ENCODE peak calls at places on chromosomes 12 and 14, in seven cellular contexts. Y is astrocyte of the cerebellum; Z is neural progenitor cell; T is fibroblast of gingiva; P is activated naive CD4-positive, alpha-beta T cell; X is NCI-H510A treated with DMSO at 0.1 percent for 48 hours; A is effector CD4-positive, alpha-beta T cell. F is an unnamed sample.

GRCh38 chr12:50351120-50352043 is 45.0 kb downstream of the FAM186A start:
- DNase-seq in Y (no peak), Z (no peak), T (no peak), P (no peak), X (no peak), A (no peak), F (no peak)

GRCh38 chr12:49201595-49202295 is 12.9 kb upstream of the TUBA1A start:
- DNase-seq in Y (no peak), Z (peak; percentile 54), T (peak; percentile 21), P (no peak), X (peak; percentile 67), A (no peak), F (peak; percentile 57)

GRCh38 chr12:31118831-31119530 is 45.3 kb downstream of the DDX11 start:
- DNase-seq in Y (no peak), Z (peak; percentile 87), T (no peak), P (no peak), X (peak; percentile 31), A (no peak), F (no peak)

GRCh38 chr14:22159049-22159448 is 430.0 kb downstream of the DAD1 start:
- DNase-seq in Y (peak; percentile 8), Z (no peak), T (no peak), P (no peak), X (no peak), A (no peak), F (no peak)

GRCh38 chr12:7638064-7638763 is 27.5 kb downstream of the APOBEC1 start:
- DNase-seq in Y (no peak), Z (peak; percentile 77), T (no peak), P (no peak), X (no peak), A (no peak), F (no peak)

GRCh38 chr12:116599285-116600122 is 40.3 kb downstream of the MAP1LC3B2 start:
- DNase-seq in Y (peak; percentile 24), Z (peak; percentile 86), T (peak; percentile 88), P (peak; percentile 14), X (no peak), A (peak; percentile 43), F (peak; percentile 89)

GRCh38 chr12:42798811-42799438 is 209.4 kb upstream of the PRICKLE1 start:
- DNase-seq in Y (peak; percentile 49), Z (no peak), T (peak; percentile 14), P (no peak), X (no peak), A (no peak), F (no peak)

GRCh38 chr12:88471641-88472040 is 108.6 kb downstream of the KITLG start:
- DNase-seq in Y (peak; percentile 84), Z (peak; percentile 77), T (peak; percentile 53), P (no peak), X (no peak), A (no peak), F (no peak)

GRCh38 chr14:53953828-53954550 is 2.6 kb downstream of the BMP4 start:
- DNase-seq in Y (no peak), Z (peak; percentile 61), T (peak; percentile 44), P (no peak), X (no peak), A (no peak), F (no peak)

GRCh38 chr12:91810077-91810476 is 335.6 kb downstream of the BTG1 start:
- DNase-seq in Y (no peak), Z (no peak), T (no peak), P (no peak), X (no peak), A (no peak), F (no peak)

GRCh38 chr12:107515446-107515958 is 170.1 kb upstream of the PWP1 start:
- DNase-seq in Y (peak; percentile 93), Z (no peak), T (peak; percentile 70), P (no peak), X (peak; percentile 12), A (no peak), F (peak; percentile 87)

GRCh38 chr14:104865631-104866441 is 768 bp downstream of the CEP170B start:
- DNase-seq in Y (peak; percentile 13), Z (peak; percentile 72), T (peak; percentile 77), P (no peak), X (peak; percentile 37), A (no peak), F (peak; percentile 73)

GRCh38 chr12:121325922-121326396 is 26.3 kb downstream of the ANAPC5 start:
- DNase-seq in Y (no peak), Z (no peak), T (no peak), P (no peak), X (no peak), A (no peak), F (no peak)

GRCh38 chr14:105075364-105076295 is 10.4 kb upstream of the GPR132 start:
- DNase-seq in Y (no peak), Z (peak; percentile 74), T (no peak), P (no peak), X (peak; percentile 36), A (no peak), F (no peak)

GRCh38 chr12:74185360-74185759 is 352.3 kb upstream of the ATXN7L3B start:
- DNase-seq in Y (no peak), Z (no peak), T (no peak), P (no peak), X (no peak), A (no peak), F (no peak)

GRCh38 chr14:105065280-105066228 is at the start of gene GPR132:
- DNase-seq in Y (no peak), Z (no peak), T (no peak), P (peak; percentile 66), X (no peak), A (peak; percentile 90), F (no peak)

GRCh38 chr12:107243316-107243715 is 150.0 kb upstream of the CRY1 start:
- DNase-seq in Y (no peak), Z (no peak), T (no peak), P (no peak), X (no peak), A (no peak), F (no peak)

GRCh38 chr12:25107920-25108319 is 87.0 kb downstream of the DNAI7 start:
- DNase-seq in Y (no peak), Z (no peak), T (no peak), P (no peak), X (no peak), A (no peak), F (no peak)

GRCh38 chr14:49774111-49774510 is 6.2 kb downstream of the KLHDC2 start:
- DNase-seq in Y (no peak), Z (no peak), T (peak; percentile 12), P (no peak), X (no peak), A (no peak), F (no peak)

GRCh38 chr14:61280092-61280525 is 1.0 kb downstream of the TMEM30B start:
- DNase-seq in Y (no peak), Z (no peak), T (no peak), P (no peak), X (peak; percentile 47), A (peak; percentile 16), F (no peak)

GRCh38 chr14:65854215-65854614 is 441.7 kb downstream of the FUT8 start:
- DNase-seq in Y (no peak), Z (no peak), T (no peak), P (no peak), X (no peak), A (no peak), F (peak; percentile 21)

GRCh38 chr12:78483767-78484315 is 380.7 kb upstream of the SYT1 start:
- DNase-seq in Y (no peak), Z (no peak), T (no peak), P (no peak), X (peak; percentile 89), A (no peak), F (no peak)

GRCh38 chr12:112096667-112097066 is 11.9 kb downstream of the NAA25 start:
- DNase-seq in Y (no peak), Z (no peak), T (no peak), P (no peak), X (no peak), A (no peak), F (no peak)

GRCh38 chr12:56261503-56262230 is 3.5 kb upstream of the ANKRD52 start:
- DNase-seq in Y (no peak), Z (no peak), T (peak; percentile 73), P (no peak), X (no peak), A (no peak), F (no peak)

GRCh38 chr14:100439781-100440180 is 116.6 kb downstream of the SLC25A47 start:
- DNase-seq in Y (no peak), Z (no peak), T (peak; percentile 17), P (no peak), X (no peak), A (no peak), F (peak; percentile 62)

GRCh38 chr12:87603727-87604126 is 425.5 kb downstream of the C12orf50 start:
- DNase-seq in Y (no peak), Z (no peak), T (no peak), P (no peak), X (no peak), A (no peak), F (no peak)

GRCh38 chr14:67919259-67919658 is 99.7 kb downstream of the RAD51B start:
- DNase-seq in Y (no peak), Z (no peak), T (no peak), P (no peak), X (no peak), A (no peak), F (no peak)

GRCh38 chr14:106586098-106586704 is 1059.8 kb downstream of the TMEM121 start:
- DNase-seq in Y (no peak), Z (no peak), T (no peak), P (peak; percentile 26), X (peak; percentile 61), A (peak; percentile 48), F (no peak)

GRCh38 chr14:64501326-64502171 is 2.1 kb downstream of the ZBTB25 start:
- DNase-seq in Y (no peak), Z (no peak), T (peak; percentile 40), P (no peak), X (peak; percentile 16), A (peak; percentile 8), F (peak; percentile 80)

GRCh38 chr12:60995256-60995825 is 1264.9 kb upstream of the USP15 start:
- DNase-seq in Y (no peak), Z (no peak), T (no peak), P (no peak), X (no peak), A (no peak), F (no peak)

GRCh38 chr12:104701756-104702155 is 245.0 kb downstream of the CHST11 start:
- DNase-seq in Y (no peak), Z (no peak), T (no peak), P (no peak), X (no peak), A (no peak), F (no peak)

GRCh38 chr14:79056879-79057278 is 886.7 kb downstream of the NRXN3 start:
- DNase-seq in Y (peak; percentile 65), Z (no peak), T (peak; percentile 68), P (no peak), X (no peak), A (no peak), F (no peak)

GRCh38 chr12:41365653-41366131 is 177.6 kb downstream of the PDZRN4 start:
- DNase-seq in Y (no peak), Z (peak; percentile 28), T (no peak), P (no peak), X (peak; percentile 60), A (no peak), F (no peak)

GRCh38 chr14:61672796-61673195 is 22.5 kb upstream of the HIF1A start:
- DNase-seq in Y (no peak), Z (no peak), T (no peak), P (no peak), X (no peak), A (no peak), F (no peak)

GRCh38 chr12:106417926-106418910 is 60.7 kb downstream of the POLR3B start:
- DNase-seq in Y (peak; percentile 81), Z (no peak), T (peak; percentile 59), P (no peak), X (no peak), A (no peak), F (no peak)